ENCODE peak calls at places on chromosome 21, in four cellular contexts. Q, C, V and N are unnamed samples.

GRCh38 chr21:36150192-36150711 is 6.4 kb upstream of the DOP1B start:
- DNase-seq in V (peak; percentile 71), C (peak; percentile 62), Q (peak; percentile 54), N (no peak)

GRCh38 chr21:25555492-25555891 is 51.8 kb downstream of the MRPL39 start:
- DNase-seq in V (no peak), C (no peak), Q (no peak), N (no peak)

GRCh38 chr21:16205527-16205926 is 475.7 kb downstream of the USP25 start:
- DNase-seq in Q (no peak), V (no peak), C (no peak), N (no peak)

GRCh38 chr21:28971171-28971570 is 21.5 kb downstream of the LTN1 start:
- DNase-seq in Q (peak; percentile 19), C (no peak), V (no peak), N (no peak)

GRCh38 chr21:16605588-16605987 is 875.8 kb downstream of the USP25 start:
- DNase-seq in Q (no peak), V (peak; percentile 52), C (no peak), N (no peak)

GRCh38 chr21:14480601-14481000 is 65.5 kb downstream of the SAMSN1 start:
- DNase-seq in C (no peak), V (peak; percentile 6), Q (no peak), N (no peak)

GRCh38 chr21:16587141-16587570 is 857.4 kb downstream of the USP25 start:
- DNase-seq in C (peak; percentile 62), Q (peak; percentile 65), V (peak; percentile 87), N (no peak)

GRCh38 chr21:35925497-35925896 is 134.8 kb downstream of the SETD4 start:
- DNase-seq in C (no peak), Q (peak; percentile 18), V (peak; percentile 82), N (no peak)

GRCh38 chr21:34897828-34898227 is 151.3 kb downstream of the RUNX1 start:
- DNase-seq in V (no peak), C (no peak), Q (no peak), N (no peak)

GRCh38 chr21:34009193-34009592 is 64.2 kb upstream of the MRPS6 start:
- DNase-seq in V (no peak), C (no peak), Q (no peak), N (no peak)

GRCh38 chr21:33767960-33768359 is 125.7 kb downstream of the ITSN1 start:
- DNase-seq in C (no peak), V (no peak), Q (no peak), N (no peak)

GRCh38 chr21:43825936-43826622 is 36.7 kb downstream of the RRP1 start:
- DNase-seq in C (no peak), V (no peak), Q (no peak), N (no peak)
- TF ChIP-seq CTCF in C (peak; percentile 22), V (peak; percentile 26), Q (no peak), N (peak; percentile 53)

DNA sequence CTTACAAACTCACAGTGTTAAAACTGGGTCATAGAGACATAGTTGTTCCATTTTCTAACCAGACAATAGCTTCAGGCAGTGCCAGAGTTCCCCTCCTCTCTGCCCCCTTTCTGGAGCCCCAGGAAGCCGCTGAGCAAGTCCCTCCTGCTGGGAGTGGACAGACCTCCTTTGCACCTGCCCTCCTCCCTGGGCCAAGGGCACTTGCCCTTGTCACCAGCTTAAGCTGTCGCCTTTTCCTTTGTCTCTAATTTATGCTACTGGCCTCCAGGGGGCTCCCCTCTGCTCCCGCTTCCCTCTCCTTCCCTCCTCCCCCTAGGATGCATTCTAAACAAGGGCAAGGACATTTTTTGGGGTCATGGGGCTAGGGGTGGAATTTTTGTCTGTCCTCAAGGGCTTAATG is 182.4 kb downstream of the MIS18A start:
- DNase-seq in V (peak; percentile 12), Q (no peak), C (no peak), N (no peak)
- TF ChIP-seq CTCF in V (peak; percentile 47), Q (peak; percentile 26), C (no peak), N (peak; percentile 68)

GRCh38 chr21:41370840-41371697 is 9.2 kb downstream of the MX2 start:
- DNase-seq in V (peak; percentile 26), C (peak; percentile 42), Q (no peak), N (no peak)

GRCh38 chr21:41368361-41369104 is 6.7 kb downstream of the MX2 start:
- DNase-seq in Q (no peak), V (no peak), C (no peak), N (no peak)

GRCh38 chr21:41369915-41370839 is 8.3 kb downstream of the MX2 start:
- DNase-seq in V (no peak), C (peak; percentile 68), Q (no peak), N (no peak)

GRCh38 chr21:41367598-41368360 is 6.0 kb downstream of the MX2 start:
- DNase-seq in V (peak; percentile 29), C (peak; percentile 80), Q (no peak), N (no peak)

DNA sequence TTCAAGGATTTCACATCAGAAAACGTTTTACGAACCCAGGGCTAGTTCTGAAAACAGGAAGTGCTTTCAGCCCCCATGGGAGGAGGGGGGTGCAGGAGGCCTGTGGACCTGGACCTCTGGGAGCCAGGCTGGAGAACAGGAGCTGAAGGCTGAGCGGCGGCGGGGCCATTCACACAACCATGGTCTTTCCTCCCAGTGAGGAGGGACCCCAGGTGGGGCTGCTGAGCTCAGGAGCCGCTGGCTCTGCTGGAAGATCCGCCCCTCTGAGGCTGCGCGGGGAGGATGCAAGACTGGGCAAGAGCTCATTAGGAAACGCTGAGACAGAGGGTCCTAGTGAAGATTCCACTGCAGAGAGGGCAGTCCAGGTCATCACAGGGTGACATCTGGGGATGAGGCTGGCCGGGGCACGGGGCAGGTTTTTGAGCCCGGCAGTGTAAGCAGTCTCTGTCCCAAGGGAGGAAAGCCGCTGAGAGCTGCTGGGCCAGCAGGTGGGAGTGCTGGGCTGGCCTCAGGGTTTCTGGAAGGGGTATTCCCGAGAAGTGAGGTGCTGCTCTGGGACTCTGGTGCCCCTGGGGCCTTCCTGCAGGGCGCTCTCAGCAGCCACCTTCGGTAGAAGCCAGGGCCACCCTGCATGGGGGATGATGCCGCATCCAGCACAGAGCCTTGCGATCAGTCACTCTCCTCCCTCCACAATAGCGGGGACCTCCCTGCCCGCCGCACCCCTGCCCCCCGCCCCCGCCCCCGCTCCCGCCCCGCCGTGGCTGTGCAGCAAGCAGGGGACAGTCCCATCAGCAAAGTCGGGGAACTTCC is 7.5 kb downstream of the MX2 start:
- DNase-seq in C (peak; percentile 66), Q (no peak), V (peak; percentile 49), N (no peak)
- TF ChIP-seq CTCF in C (peak; percentile 13), Q (no peak), V (peak; percentile 27), N (peak; percentile 16)

DNA sequence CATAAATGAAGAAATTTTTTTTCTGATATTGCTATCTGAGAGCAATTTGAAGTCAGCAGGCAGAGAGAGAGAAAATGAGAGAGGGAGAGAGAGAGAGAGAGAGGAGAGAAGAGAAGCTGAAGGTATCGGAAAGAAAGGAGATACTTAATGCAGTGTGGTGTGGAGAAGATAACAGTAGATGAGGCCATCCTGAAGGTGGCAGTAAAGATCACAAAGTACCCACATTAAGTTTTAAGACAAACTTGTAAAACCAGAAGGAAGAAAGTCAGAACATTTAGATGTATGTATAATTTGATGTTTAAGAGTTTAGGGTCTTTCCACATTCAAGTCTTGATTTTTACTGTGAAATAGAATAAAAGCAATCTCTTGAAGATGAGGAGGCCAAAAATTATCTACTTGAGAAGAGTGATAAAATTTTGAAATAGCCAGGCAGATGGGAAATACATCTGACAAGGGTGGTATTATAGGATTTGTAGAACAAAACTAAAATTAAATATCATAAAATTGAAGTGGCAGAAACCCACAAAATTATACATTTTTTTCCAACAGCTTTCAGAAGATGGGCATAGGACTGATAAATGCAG is 1753.4 kb downstream of the MRPL39 start:
- DNase-seq in C (no peak), Q (peak; percentile 31), V (peak; percentile 3), N (no peak)
- TF ChIP-seq CTCF in C (peak; percentile 6), Q (peak; percentile 51), V (peak; percentile 5), N (peak; percentile 58)

DNA sequence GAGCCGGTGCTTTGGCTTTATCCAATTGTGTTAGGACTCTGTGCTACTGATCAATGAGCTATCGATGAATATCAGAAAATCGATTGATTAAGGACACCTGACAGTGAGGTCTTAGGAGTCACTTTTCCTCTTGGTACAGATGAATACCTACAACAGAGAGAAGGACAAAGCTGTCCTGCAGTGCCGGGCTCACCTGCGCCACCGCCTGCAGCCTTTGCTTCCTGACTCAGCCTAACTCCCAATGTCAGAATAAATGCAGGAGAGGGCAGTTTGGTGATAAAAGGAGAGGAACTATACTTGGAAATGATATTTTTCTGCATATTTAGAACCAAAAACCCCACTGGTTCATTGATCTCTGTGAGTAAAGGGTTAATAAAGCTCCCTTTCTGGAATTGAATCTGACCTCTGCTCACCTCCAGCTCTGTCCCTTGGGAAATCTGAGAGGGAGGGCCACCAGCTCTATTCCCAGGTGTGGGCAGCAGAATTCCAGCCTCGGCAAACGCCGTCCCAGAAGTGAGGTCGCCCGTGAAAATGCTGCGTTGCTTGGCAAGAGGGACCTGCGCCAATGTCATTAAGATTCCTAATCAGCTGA is 39.3 kb downstream of the POFUT2 start:
- DNase-seq in C (no peak), V (no peak), Q (no peak), N (no peak)
- TF ChIP-seq CTCF in C (no peak), V (no peak), Q (no peak), N (no peak)

DNA sequence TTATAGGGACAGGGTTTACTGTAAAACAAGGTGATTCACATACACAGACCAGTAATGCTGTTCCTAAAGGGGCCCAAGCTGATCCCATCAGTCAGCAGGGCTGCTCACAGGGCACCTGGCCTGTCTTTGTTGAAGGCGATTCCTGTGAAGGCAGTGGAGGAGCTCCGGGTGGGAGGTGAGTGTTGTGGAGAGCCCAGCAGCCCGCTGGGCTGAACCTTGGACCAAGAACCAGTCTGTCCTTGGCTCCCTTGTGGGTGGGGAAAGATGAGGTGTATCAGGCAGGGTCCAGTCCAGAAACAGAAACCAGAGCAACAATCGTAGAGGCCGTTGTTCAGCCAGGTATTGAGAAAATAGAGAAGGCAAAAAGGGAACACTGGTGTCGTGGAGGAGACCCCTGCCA is 12.5 kb downstream of the PDXK start:
- DNase-seq in C (peak; percentile 83), Q (no peak), V (no peak), N (no peak)
- TF ChIP-seq CTCF in C (no peak), Q (no peak), V (no peak), N (no peak)

GRCh38 chr21:37166733-37167132 is 93.7 kb downstream of the TTC3 start:
- DNase-seq in C (no peak), Q (no peak), V (peak; percentile 20), N (no peak)
- TF ChIP-seq CTCF in C (peak; percentile 56), Q (peak; percentile 11), V (no peak), N (peak; percentile 46)

GRCh38 chr21:41768371-41769042 is 1.7 kb upstream of the RIPK4 start:
- DNase-seq in V (peak; percentile 51), Q (peak; percentile 85), C (peak; percentile 89), N (no peak)
- TF ChIP-seq CTCF in V (peak; percentile 50), Q (peak; percentile 51), C (peak; percentile 55), N (peak; percentile 28)

GRCh38 chr21:43978060-43978459 is 34.0 kb upstream of the TRAPPC10 start:
- DNase-seq in Q (no peak), C (no peak), V (no peak), N (no peak)
- TF ChIP-seq CTCF in Q (no peak), C (no peak), V (no peak), N (no peak)